ENCODE peak calls at places on chromosomes 1 and 21, in nine cellular contexts. F, A, H, W, X, K, Q, B and D are unnamed samples.

GRCh38 chr21:36769051-36769867 is 70.3 kb downstream of the SIM2 start:
- DNase-seq in F (no peak), A (no peak), H (no peak), W (no peak), X (no peak), K (no peak), Q (peak), B (no peak), D (peak)

GRCh38 chr1:932178-932520 is 8.4 kb downstream of the SAMD11 start:
- DNase-seq in F (no peak), A (no peak), H (no peak), W (no peak), X (no peak), K (no peak), Q (no peak), B (no peak), D (no peak)

GRCh38 chr1:196951711-196952394 is 8.3 kb downstream of the CFHR2 start:
- DNase-seq in F (no peak), A (no peak), H (no peak), W (no peak), X (no peak), K (no peak), Q (no peak), B (no peak), D (peak)

GRCh38 chr21:35340273-35340672 is 291.2 kb upstream of the RUNX1 start:
- DNase-seq in F (no peak), A (peak), H (no peak), W (no peak), X (no peak), K (no peak), Q (no peak), B (no peak), D (no peak)

GRCh38 chr1:6440198-6441126 is 15.9 kb downstream of the ESPN start:
- DNase-seq in F (no peak), A (peak), H (peak), W (peak), X (no peak), K (no peak), Q (peak), B (peak), D (no peak)

GRCh38 chr1:50176563-50176885 is 67.8 kb downstream of the ELAVL4 start:
- DNase-seq in F (no peak), A (no peak), H (no peak), W (no peak), X (no peak), K (no peak), Q (no peak), B (no peak), D (no peak)

GRCh38 chr1:54774820-54775498 is 10.6 kb upstream of the PARS2 start:
- DNase-seq in F (no peak), A (peak), H (no peak), W (no peak), X (peak), K (no peak), Q (peak), B (no peak), D (peak)

GRCh38 chr1:33383489-33383888 is 47.4 kb downstream of the PHC2 start:
- DNase-seq in F (no peak), A (peak), H (no peak), W (no peak), X (no peak), K (no peak), Q (no peak), B (no peak), D (no peak)

GRCh38 chr1:21725738-21726392 is 56.7 kb upstream of the RAP1GAP start:
- DNase-seq in F (no peak), A (no peak), H (no peak), W (no peak), X (no peak), K (no peak), Q (no peak), B (no peak), D (no peak)

GRCh38 chr1:231828182-231828920 is 201.8 kb downstream of the DISC1 start:
- DNase-seq in F (peak), A (peak), H (peak), W (no peak), X (no peak), K (no peak), Q (peak), B (peak), D (peak)

GRCh38 chr1:203625623-203626189 is 926 bp upstream of the ATP2B4 start:
- DNase-seq in F (no peak), A (peak), H (peak), W (no peak), X (no peak), K (no peak), Q (peak), B (no peak), D (no peak)

GRCh38 chr1:101431956-101432510 is 195.2 kb downstream of the S1PR1 start:
- DNase-seq in F (no peak), A (no peak), H (no peak), W (no peak), X (no peak), K (no peak), Q (no peak), B (no peak), D (no peak)

GRCh38 chr1:6359568-6360496 is 33.7 kb downstream of the ACOT7 start:
- DNase-seq in F (peak), A (no peak), H (peak), W (peak), X (peak), K (no peak), Q (peak), B (peak), D (peak)

GRCh38 chr1:47688161-47688560 is 250.3 kb downstream of the FOXD2 start:
- DNase-seq in F (no peak), A (no peak), H (no peak), W (no peak), X (no peak), K (no peak), Q (no peak), B (no peak), D (no peak)

GRCh38 chr1:19426294-19427086 is 58.8 kb downstream of the CAPZB start:
- DNase-seq in F (no peak), A (no peak), H (no peak), W (no peak), X (no peak), K (no peak), Q (no peak), B (no peak), D (no peak)

GRCh38 chr1:195717651-195718050 is 890.6 kb downstream of the KCNT2 start:
- DNase-seq in F (no peak), A (peak), H (peak), W (no peak), X (no peak), K (no peak), Q (peak), B (peak), D (peak)

GRCh38 chr1:6496890-6497214 is 5.4 kb upstream of the PLEKHG5 start:
- DNase-seq in F (no peak), A (no peak), H (no peak), W (no peak), X (no peak), K (no peak), Q (no peak), B (no peak), D (no peak)

GRCh38 chr21:27359141-27359540 is 392.3 kb upstream of the ADAMTS5 start:
- DNase-seq in F (peak), A (peak), H (no peak), W (no peak), X (no peak), K (no peak), Q (peak), B (no peak), D (no peak)

GRCh38 chr1:5478961-5479360 is 513.3 kb downstream of the NPHP4 start:
- DNase-seq in F (no peak), A (no peak), H (no peak), W (no peak), X (no peak), K (no peak), Q (no peak), B (no peak), D (no peak)

GRCh38 chr1:33338495-33339211 is 17.8 kb upstream of the A3GALT2 start:
- DNase-seq in F (peak), A (peak), H (no peak), W (no peak), X (no peak), K (no peak), Q (peak), B (no peak), D (no peak)

GRCh38 chr1:88061106-88061829 is 622.8 kb upstream of the PKN2 start:
- DNase-seq in F (peak), A (peak), H (no peak), W (peak), X (peak), K (no peak), Q (peak), B (peak), D (peak)

GRCh38 chr1:30900486-30900885 is 8.1 kb downstream of the SDC3 start:
- DNase-seq in F (no peak), A (no peak), H (no peak), W (no peak), X (no peak), K (no peak), Q (no peak), B (no peak), D (no peak)

GRCh38 chr1:61284226-61284854 is 202.0 kb downstream of the NFIA start:
- DNase-seq in F (no peak), A (no peak), H (no peak), W (no peak), X (no peak), K (no peak), Q (no peak), B (no peak), D (no peak)

GRCh38 chr1:99441234-99442095 is 177.2 kb downstream of the PLPPR4 start:
- DNase-seq in F (peak), A (no peak), H (no peak), W (no peak), X (no peak), K (no peak), Q (peak), B (peak), D (peak)

GRCh38 chr1:40650075-40650474 is 15.4 kb downstream of the RIMS3 start:
- DNase-seq in F (no peak), A (no peak), H (no peak), W (no peak), X (peak), K (no peak), Q (no peak), B (no peak), D (no peak)